ENCODE peak calls at places on chromosomes 13 and 19, in four cellular contexts. X is A549, E is left ventricle myocardium inferior, G is kidney. J is an unnamed sample.

GRCh38 chr19:5547881-5548280 is 19.9 kb downstream of the TINCR start:
- DNase-seq in X (peak; percentile 58), E (no peak), G (no peak), J (peak; percentile 53)

GRCh38 chr19:14118165-14119051 is 846 bp upstream of the PRKACA start:
- DNase-seq in X (no peak), E (peak; percentile 77), G (peak; percentile 92), J (no peak)

GRCh38 chr19:10036601-10037071 is 23.4 kb downstream of the RDH8 start:
- DNase-seq in X (peak; percentile 86), E (no peak), G (no peak), J (peak; percentile 37)

GRCh38 chr13:95136638-95137037 is 164.6 kb downstream of the ABCC4 start:
- DNase-seq in X (no peak), E (no peak), G (no peak), J (no peak)

GRCh38 chr13:96029002-96029401 is 24.2 kb downstream of the UGGT2 start:
- DNase-seq in X (no peak), E (no peak), G (no peak), J (no peak)

GRCh38 chr13:40452741-40453665 is 213.4 kb downstream of the FOXO1 start:
- DNase-seq in X (peak; percentile 33), E (no peak), G (no peak), J (no peak)

GRCh38 chr19:19458110-19458816 is 52.8 kb downstream of the GATAD2A start:
- DNase-seq in X (no peak), E (no peak), G (peak; percentile 55), J (no peak)

GRCh38 chr19:28396259-28396940 is 816.6 kb downstream of the UQCRFS1 start:
- DNase-seq in X (peak; percentile 13), E (no peak), G (no peak), J (no peak)

GRCh38 chr19:46299004-46299509 is 2.2 kb downstream of the HIF3A start:
- DNase-seq in X (peak; percentile 90), E (peak; percentile 98), G (peak; percentile 99), J (no peak)

GRCh38 chr13:110542311-110542796 is 19.2 kb downstream of the RAB20 start:
- DNase-seq in X (no peak), E (no peak), G (peak; percentile 10), J (no peak)

GRCh38 chr13:33202644-33203169 is 82.8 kb downstream of the STARD13 start:
- DNase-seq in X (no peak), E (no peak), G (no peak), J (no peak)

GRCh38 chr13:44806841-44807240 is 182.4 kb downstream of the NUFIP1 start:
- DNase-seq in X (no peak), E (no peak), G (no peak), J (no peak)

GRCh38 chr13:97018029-97018819 is 23.9 kb upstream of the OXGR1 start:
- DNase-seq in X (peak; percentile 46), E (no peak), G (no peak), J (peak; percentile 52)

GRCh38 chr19:12789098-12789903 is 2.0 kb upstream of the JUNB start:
- DNase-seq in X (peak; percentile 53), E (no peak), G (no peak), J (no peak)

GRCh38 chr19:12788682-12789097 is 2.6 kb upstream of the JUNB start:
- DNase-seq in X (peak; percentile 89), E (peak; percentile 87), G (peak; percentile 94), J (no peak)

GRCh38 chr19:12787458-12787857 is 3.8 kb upstream of the JUNB start:
- DNase-seq in X (no peak), E (no peak), G (no peak), J (no peak)

GRCh38 chr19:12786950-12787349 is 4.3 kb upstream of the JUNB start:
- DNase-seq in X (no peak), E (no peak), G (no peak), J (no peak)

GRCh38 chr19:12788025-12788681 is 3.1 kb upstream of the JUNB start:
- DNase-seq in X (no peak), E (no peak), G (no peak), J (no peak)
- H3K4me1 ChIP-seq in X (peaks cover 68% of the 10 kb centered on the region), E (peaks cover 93% of the 10 kb centered on the region), G (peaks cover 52% of the 10 kb centered on the region), J (peaks cover 43% of the 10 kb centered on the region)

GRCh38 chr19:39540333-39540673 is 342 bp upstream of the EID2 start:
- DNase-seq in X (no peak), E (no peak), G (no peak), J (no peak)
- TF ChIP-seq CTCF in X (peak; percentile 10), E (no peak), G (no peak), J (no peak)

DNA sequence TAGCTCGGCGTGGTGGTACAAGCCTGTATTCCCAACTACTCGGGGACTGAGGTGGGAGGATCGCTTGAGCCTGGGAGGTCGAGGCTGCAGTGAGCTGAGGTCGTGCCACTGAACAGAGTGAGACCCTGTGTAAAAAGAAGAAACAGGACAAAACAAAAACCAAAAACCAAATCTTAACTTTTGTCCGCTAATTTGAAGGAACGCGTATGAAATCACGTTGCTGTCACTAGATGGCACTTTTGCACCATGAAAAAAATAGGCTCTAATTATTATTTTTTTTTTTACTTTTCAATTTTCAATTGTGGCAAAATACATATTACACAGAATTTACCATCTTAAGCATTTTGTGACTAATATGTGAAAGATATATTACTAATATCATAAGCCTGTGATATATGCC is 17.6 kb upstream of the ZNF835 start:
- DNase-seq in X (no peak), E (no peak), G (no peak), J (no peak)
- H3K9me3 ChIP-seq in X (peaks cover 56% of the 10 kb centered on the region), E (no peaks in the 10 kb centered on the region), G (no peaks in the 10 kb centered on the region), J (peaks cover 9% of the 10 kb centered on the region)

GRCh38 chr13:98974053-98974452 is 3.8 kb downstream of the DOCK9 start:
- DNase-seq in X (no peak), E (no peak), G (no peak), J (no peak)

GRCh38 chr13:98972059-98972458 is 5.8 kb downstream of the DOCK9 start:
- DNase-seq in X (no peak), E (no peak), G (no peak), J (no peak)

GRCh38 chr13:98966019-98966418 is 11.8 kb downstream of the DOCK9 start:
- DNase-seq in X (no peak), E (no peak), G (no peak), J (no peak)

GRCh38 chr13:98972627-98973026 is 5.2 kb downstream of the DOCK9 start:
- DNase-seq in X (no peak), E (no peak), G (no peak), J (peak; percentile 82)

GRCh38 chr13:98970293-98970692 is 7.6 kb downstream of the DOCK9 start:
- DNase-seq in X (no peak), E (peak; percentile 37), G (no peak), J (no peak)
- H3K4me1 ChIP-seq in X (peaks cover 7% of the 10 kb centered on the region), E (peaks cover 96% of the 10 kb centered on the region), G (peaks cover 4% of the 10 kb centered on the region), J (peaks cover 46% of the 10 kb centered on the region)

GRCh38 chr19:35851213-35852028 is 883 bp downstream of the NPHS1 start:
- DNase-seq in X (no peak), E (no peak), G (no peak), J (no peak)
- TF ChIP-seq CTCF in X (no peak), E (no peak), G (no peak), J (peak; percentile 67)

GRCh38 chr19:37095859-37096258 is 17.6 kb downstream of the ZNF420 start:
- DNase-seq in X (peak; percentile 29), E (no peak), G (no peak), J (no peak)
- H3K9me3 ChIP-seq in X (peaks cover 92% of the 10 kb centered on the region), E (peaks cover 91% of the 10 kb centered on the region), G (peaks cover 14% of the 10 kb centered on the region), J (peaks cover 8% of the 10 kb centered on the region)

GRCh38 chr13:99225078-99225477 is 24.4 kb downstream of the UBAC2 start:
- DNase-seq in X (no peak), E (no peak), G (no peak), J (no peak)
- H3K4me1 ChIP-seq in X (peaks cover 11% of the 10 kb centered on the region), E (peaks cover 92% of the 10 kb centered on the region), G (peaks cover 21% of the 10 kb centered on the region), J (no peaks in the 10 kb centered on the region)

DNA sequence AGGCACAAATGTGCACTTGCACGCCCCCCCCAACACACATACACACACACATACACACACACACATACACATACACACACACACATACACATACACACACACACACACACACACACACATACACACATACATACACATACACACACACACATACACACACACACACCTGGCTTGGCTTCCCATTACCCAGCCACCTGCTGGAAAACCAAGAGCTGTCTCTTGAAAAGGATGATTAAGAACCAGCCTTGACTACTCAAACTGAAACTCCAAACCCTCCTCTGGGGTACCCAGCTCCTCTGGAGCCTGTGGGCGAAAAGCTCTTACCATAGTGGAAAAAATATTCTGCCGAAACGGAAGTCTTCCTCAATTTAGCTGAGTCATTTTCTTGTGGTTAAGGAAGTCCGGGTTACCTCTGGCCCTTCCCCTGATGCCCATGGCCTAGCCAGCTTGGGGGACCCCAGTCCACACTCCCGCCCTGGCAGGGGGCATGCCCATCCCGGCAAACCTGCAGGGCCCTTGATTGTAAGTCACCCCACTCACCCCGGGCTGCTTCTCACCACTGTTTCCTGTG is 21.9 kb downstream of the CEBPA start:
- DNase-seq in X (no peak), E (no peak), G (no peak), J (no peak)
- TF ChIP-seq CTCF in X (no peak), E (no peak), G (no peak), J (no peak)

J was measured in Caco-2.